ENCODE peak calls at places on chromosomes 4 and X, in nine cellular contexts. One of them, this sample, is unnamed.

GRCh38 chrX:20066968-20067708 is 49.6 kb downstream of the MAP7D2 start:
- DNase-seq in spleen: no peak
- DNase-seq in hepatocyte: peak
- DNase-seq in pancreas: no peak
- DNase-seq in esophagus muscularis mucosa: no peak
- DNase-seq in stomach: no peak
- DNase-seq in sigmoid colon: no peak
- DNase-seq in keratinocyte: no peak
- DNase-seq in ovary: no peak
- DNase-seq in this sample: no peak

GRCh38 chr4:9146967-9147366 is 23.2 kb upstream of the FAM90A26 start:
- DNase-seq in pancreas: no peak
- DNase-seq in stomach: no peak
- DNase-seq in sigmoid colon: no peak
- DNase-seq in hepatocyte: no peak
- DNase-seq in keratinocyte: no peak
- DNase-seq in esophagus muscularis mucosa: no peak
- DNase-seq in spleen: no peak
- DNase-seq in ovary: no peak
- DNase-seq in this sample: no peak

GRCh38 chr4:147057631-147057980 is 111.9 kb upstream of the TTC29 start:
- DNase-seq in spleen: no peak
- DNase-seq in sigmoid colon: no peak
- DNase-seq in hepatocyte: no peak
- DNase-seq in pancreas: no peak
- DNase-seq in keratinocyte: no peak
- DNase-seq in esophagus muscularis mucosa: no peak
- DNase-seq in stomach: no peak
- DNase-seq in ovary: no peak
- DNase-seq in this sample: no peak

GRCh38 chr4:185872747-185873380 is 60.9 kb upstream of the SORBS2 start:
- DNase-seq in esophagus muscularis mucosa: no peak
- DNase-seq in sigmoid colon: no peak
- DNase-seq in stomach: no peak
- DNase-seq in hepatocyte: no peak
- DNase-seq in pancreas: no peak
- DNase-seq in ovary: no peak
- DNase-seq in spleen: no peak
- DNase-seq in keratinocyte: no peak
- DNase-seq in this sample: no peak

GRCh38 chrX:7574325-7574724 is 268.6 kb upstream of the VCX start:
- DNase-seq in esophagus muscularis mucosa: no peak
- DNase-seq in pancreas: no peak
- DNase-seq in spleen: no peak
- DNase-seq in sigmoid colon: no peak
- DNase-seq in ovary: no peak
- DNase-seq in stomach: no peak
- DNase-seq in hepatocyte: peak
- DNase-seq in keratinocyte: no peak
- DNase-seq in this sample: no peak

GRCh38 chr4:39555472-39555871 is 28.2 kb upstream of the UGDH start:
- DNase-seq in sigmoid colon: no peak
- DNase-seq in keratinocyte: no peak
- DNase-seq in hepatocyte: no peak
- DNase-seq in pancreas: no peak
- DNase-seq in spleen: no peak
- DNase-seq in ovary: no peak
- DNase-seq in stomach: no peak
- DNase-seq in esophagus muscularis mucosa: no peak
- DNase-seq in this sample: no peak

GRCh38 chr4:24024597-24024996 is 134.8 kb upstream of the PPARGC1A start:
- DNase-seq in ovary: no peak
- DNase-seq in stomach: no peak
- DNase-seq in hepatocyte: peak
- DNase-seq in sigmoid colon: no peak
- DNase-seq in esophagus muscularis mucosa: no peak
- DNase-seq in pancreas: no peak
- DNase-seq in keratinocyte: no peak
- DNase-seq in spleen: no peak
- DNase-seq in this sample: no peak

GRCh38 chrX:39891781-39892180 is 206.0 kb downstream of the BCOR start:
- DNase-seq in keratinocyte: no peak
- DNase-seq in stomach: no peak
- DNase-seq in spleen: no peak
- DNase-seq in esophagus muscularis mucosa: no peak
- DNase-seq in pancreas: no peak
- DNase-seq in ovary: no peak
- DNase-seq in sigmoid colon: no peak
- DNase-seq in hepatocyte: no peak
- DNase-seq in this sample: peak

GRCh38 chr4:52780206-52780605 is 29.0 kb upstream of the ERVMER34-1 start:
- DNase-seq in hepatocyte: no peak
- DNase-seq in esophagus muscularis mucosa: peak
- DNase-seq in sigmoid colon: no peak
- DNase-seq in stomach: no peak
- DNase-seq in ovary: no peak
- DNase-seq in spleen: no peak
- DNase-seq in pancreas: no peak
- DNase-seq in keratinocyte: no peak
- DNase-seq in this sample: no peak

GRCh38 chr4:8744083-8744805 is 127.4 kb downstream of the HMX1 start:
- DNase-seq in keratinocyte: no peak
- DNase-seq in esophagus muscularis mucosa: no peak
- DNase-seq in sigmoid colon: peak
- DNase-seq in spleen: peak
- DNase-seq in ovary: no peak
- DNase-seq in stomach: no peak
- DNase-seq in pancreas: peak
- DNase-seq in hepatocyte: no peak
- DNase-seq in this sample: no peak

GRCh38 chrX:137052641-137053235 is 18.9 kb upstream of the GPR101 start:
- DNase-seq in sigmoid colon: no peak
- DNase-seq in stomach: no peak
- DNase-seq in ovary: no peak
- DNase-seq in hepatocyte: no peak
- DNase-seq in esophagus muscularis mucosa: no peak
- DNase-seq in spleen: peak
- DNase-seq in keratinocyte: no peak
- DNase-seq in pancreas: no peak
- DNase-seq in this sample: no peak

GRCh38 chrX:11648705-11649519 is 16.8 kb downstream of the ARHGAP6 start:
- DNase-seq in esophagus muscularis mucosa: no peak
- DNase-seq in hepatocyte: no peak
- DNase-seq in keratinocyte: no peak
- DNase-seq in ovary: no peak
- DNase-seq in stomach: no peak
- DNase-seq in spleen: no peak
- DNase-seq in pancreas: no peak
- DNase-seq in sigmoid colon: no peak
- DNase-seq in this sample: no peak

GRCh38 chr4:102554482-102554881 is 53.3 kb downstream of the NFKB1 start:
- DNase-seq in hepatocyte: no peak
- DNase-seq in spleen: no peak
- DNase-seq in pancreas: no peak
- DNase-seq in esophagus muscularis mucosa: no peak
- DNase-seq in ovary: no peak
- DNase-seq in stomach: no peak
- DNase-seq in keratinocyte: no peak
- DNase-seq in sigmoid colon: peak
- DNase-seq in this sample: no peak

GRCh38 chrX:31038585-31039326 is 33.1 kb downstream of the FTHL17 start:
- DNase-seq in ovary: peak
- DNase-seq in sigmoid colon: no peak
- DNase-seq in spleen: no peak
- DNase-seq in esophagus muscularis mucosa: no peak
- DNase-seq in stomach: peak
- DNase-seq in hepatocyte: peak
- DNase-seq in pancreas: no peak
- DNase-seq in keratinocyte: no peak
- DNase-seq in this sample: no peak

GRCh38 chr4:74426101-74426500 is 18.8 kb upstream of the AREG start:
- DNase-seq in sigmoid colon: no peak
- DNase-seq in spleen: no peak
- DNase-seq in keratinocyte: no peak
- DNase-seq in ovary: no peak
- DNase-seq in esophagus muscularis mucosa: no peak
- DNase-seq in hepatocyte: no peak
- DNase-seq in pancreas: no peak
- DNase-seq in stomach: no peak
- DNase-seq in this sample: no peak

GRCh38 chrX:46327229-46328081 is 217.8 kb downstream of the ZNF674 start:
- DNase-seq in stomach: peak
- DNase-seq in ovary: no peak
- DNase-seq in esophagus muscularis mucosa: no peak
- DNase-seq in sigmoid colon: no peak
- DNase-seq in pancreas: no peak
- DNase-seq in keratinocyte: peak
- DNase-seq in hepatocyte: peak
- DNase-seq in spleen: no peak
- DNase-seq in this sample: peak

GRCh38 chr4:94475794-94476193 is 24.1 kb downstream of the PDLIM5 start:
- DNase-seq in pancreas: no peak
- DNase-seq in spleen: no peak
- DNase-seq in stomach: no peak
- DNase-seq in sigmoid colon: no peak
- DNase-seq in keratinocyte: no peak
- DNase-seq in hepatocyte: no peak
- DNase-seq in ovary: no peak
- DNase-seq in esophagus muscularis mucosa: no peak
- DNase-seq in this sample: no peak

GRCh38 chr4:70997068-70997467 is 3.6 kb downstream of the DCK start:
- DNase-seq in hepatocyte: no peak
- DNase-seq in ovary: no peak
- DNase-seq in stomach: no peak
- DNase-seq in keratinocyte: no peak
- DNase-seq in sigmoid colon: no peak
- DNase-seq in esophagus muscularis mucosa: no peak
- DNase-seq in pancreas: no peak
- DNase-seq in spleen: no peak
- DNase-seq in this sample: no peak
- H3K27ac ChIP-seq in hepatocyte: no peak
- H3K27ac ChIP-seq in ovary: no peak
- H3K27ac ChIP-seq in stomach: peak
- H3K27ac ChIP-seq in keratinocyte: no peak
- H3K27ac ChIP-seq in sigmoid colon: peak
- H3K27ac ChIP-seq in esophagus muscularis mucosa: no peak
- H3K27ac ChIP-seq in pancreas: no peak
- H3K27ac ChIP-seq in spleen: peak
- H3K27ac ChIP-seq in this sample: no peak

GRCh38 chr4:105440890-105441289 is 33.0 kb downstream of the PPA2 start:
- DNase-seq in keratinocyte: no peak
- DNase-seq in stomach: no peak
- DNase-seq in ovary: no peak
- DNase-seq in esophagus muscularis mucosa: no peak
- DNase-seq in spleen: no peak
- DNase-seq in pancreas: no peak
- DNase-seq in sigmoid colon: no peak
- DNase-seq in hepatocyte: no peak
- DNase-seq in this sample: no peak
- TF ChIP-seq CTCF in keratinocyte: no peak
- TF ChIP-seq CTCF in stomach: no peak
- TF ChIP-seq CTCF in ovary: no peak
- TF ChIP-seq CTCF in esophagus muscularis mucosa: no peak
- TF ChIP-seq CTCF in spleen: no peak
- TF ChIP-seq CTCF in pancreas: no peak
- TF ChIP-seq CTCF in sigmoid colon: no peak
- TF ChIP-seq CTCF in hepatocyte: no peak
- TF ChIP-seq CTCF in this sample: peak

DNA sequence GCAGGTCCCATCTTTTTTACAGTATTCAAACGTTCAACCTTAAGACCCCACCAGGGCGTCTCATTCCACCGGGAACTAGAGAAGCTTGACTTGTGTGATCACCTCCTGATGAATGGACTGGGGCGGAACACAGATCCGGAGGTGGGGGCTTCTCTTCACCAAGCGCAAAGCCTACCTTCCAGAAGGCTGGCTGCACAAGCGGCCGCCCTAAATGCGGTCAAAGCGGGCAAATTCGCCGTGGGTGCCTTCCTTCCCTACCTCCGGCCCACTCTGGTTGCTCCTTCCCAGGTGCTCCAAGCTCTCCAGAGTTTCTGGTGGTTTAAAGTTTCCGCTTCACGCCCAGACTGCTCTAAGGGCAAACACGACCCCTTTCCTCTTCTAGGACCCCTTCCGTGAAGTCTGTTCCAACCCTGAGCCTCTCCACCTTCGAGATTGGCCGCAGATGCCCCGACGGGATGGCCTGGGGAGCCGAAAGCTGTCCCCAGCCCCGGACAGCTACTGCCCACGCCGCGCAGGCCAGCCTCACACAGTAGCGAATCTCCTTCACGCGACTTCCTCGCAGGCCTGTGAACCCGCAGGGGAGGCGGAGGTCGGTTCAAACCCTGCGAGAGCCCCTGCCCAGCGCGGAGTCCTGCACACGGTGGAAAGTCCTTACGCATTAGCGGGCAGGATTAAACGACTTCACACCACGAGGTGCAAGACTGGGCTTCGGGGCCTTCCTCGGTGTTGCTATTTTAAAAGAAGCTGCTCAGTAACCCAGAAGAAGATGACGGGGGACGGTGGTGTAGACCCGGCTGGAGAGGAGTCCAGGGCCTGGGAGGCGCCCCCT is 1.6 kb upstream of the WWC2 start:
- DNase-seq in stomach: no peak
- DNase-seq in hepatocyte: no peak
- DNase-seq in ovary: peak
- DNase-seq in pancreas: no peak
- DNase-seq in keratinocyte: no peak
- DNase-seq in esophagus muscularis mucosa: no peak
- DNase-seq in sigmoid colon: no peak
- DNase-seq in spleen: peak
- DNase-seq in this sample: no peak
- H3K27ac ChIP-seq in stomach: peak
- H3K27ac ChIP-seq in hepatocyte: peak
- H3K27ac ChIP-seq in ovary: peak
- H3K27ac ChIP-seq in pancreas: peak
- H3K27ac ChIP-seq in keratinocyte: no peak
- H3K27ac ChIP-seq in esophagus muscularis mucosa: peak
- H3K27ac ChIP-seq in sigmoid colon: peak
- H3K27ac ChIP-seq in spleen: peak
- H3K27ac ChIP-seq in this sample: peak

DNA sequence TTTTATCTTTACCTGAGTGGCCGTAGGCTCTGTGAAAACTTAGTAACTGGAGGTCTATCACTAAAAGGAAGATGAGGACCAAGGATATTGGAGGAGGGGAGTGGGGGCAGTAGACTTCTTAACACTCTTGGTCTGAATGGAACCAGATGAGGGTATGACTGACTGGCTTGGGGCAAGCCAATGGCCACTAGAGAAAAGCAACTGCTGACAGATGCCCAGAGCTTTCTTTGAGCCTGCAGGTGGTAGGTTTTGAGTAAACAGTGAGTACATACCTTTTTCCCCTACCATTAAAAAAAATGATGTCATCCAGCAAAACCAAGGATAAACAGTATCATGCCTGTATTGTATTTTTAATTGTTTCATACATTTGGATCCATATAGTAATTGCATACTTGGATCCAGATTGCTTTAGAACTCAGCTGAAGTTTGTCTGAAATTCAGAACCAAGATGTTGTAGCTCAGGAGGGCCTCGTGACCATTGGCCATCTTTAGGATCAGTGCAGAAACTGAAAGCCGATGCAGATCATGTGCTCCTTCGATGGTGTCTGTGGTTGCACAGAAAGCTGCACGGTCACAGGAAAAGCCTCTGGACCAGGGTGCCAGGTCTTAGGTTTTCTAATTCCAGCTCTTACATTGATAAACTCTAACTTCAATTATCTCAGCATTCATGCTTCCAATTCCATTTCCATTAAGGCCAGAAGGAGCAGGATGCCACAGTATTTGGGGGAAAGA is 131.0 kb downstream of the PDGFRA start:
- DNase-seq in spleen: no peak
- DNase-seq in esophagus muscularis mucosa: no peak
- DNase-seq in hepatocyte: no peak
- DNase-seq in pancreas: no peak
- DNase-seq in ovary: no peak
- DNase-seq in stomach: no peak
- DNase-seq in sigmoid colon: no peak
- DNase-seq in keratinocyte: no peak
- DNase-seq in this sample: no peak
- TF ChIP-seq CTCF in spleen: no peak
- TF ChIP-seq CTCF in esophagus muscularis mucosa: no peak
- TF ChIP-seq CTCF in hepatocyte: no peak
- TF ChIP-seq CTCF in pancreas: no peak
- TF ChIP-seq CTCF in ovary: no peak
- TF ChIP-seq CTCF in stomach: no peak
- TF ChIP-seq CTCF in sigmoid colon: no peak
- TF ChIP-seq CTCF in keratinocyte: no peak
- TF ChIP-seq CTCF in this sample: no peak

This sample was measured in RWPE2.